ENCODE peak calls at places on chromosomes 1 and 21, in seven cellular contexts. Y, C, B, F, V, H and X are unnamed samples.
A peak's percentile ranks its signal among the peaks of the same experiment; 100 is the strongest.

GRCh38 chr1:29849038-29849750 is 612.9 kb downstream of the PTPRU start:
- DNase-seq in Y (peak; percentile 6), C (peak; percentile 54), B (no peak), F (no peak), V (peak; percentile 29), H (peak; percentile 17), X (no peak)

GRCh38 chr1:27216466-27216865 is 18.0 kb upstream of the WDTC1 start:
- DNase-seq in Y (no peak), C (no peak), B (no peak), F (no peak), V (no peak), H (no peak), X (no peak)

GRCh38 chr1:21280011-21280471 is 10.2 kb downstream of the ECE1 start:
- DNase-seq in Y (no peak), C (peak; percentile 66), B (peak; percentile 87), F (no peak), V (peak; percentile 89), H (no peak), X (no peak)

GRCh38 chr1:32286763-32287162 is 5.1 kb upstream of the HDAC1 start:
- DNase-seq in Y (no peak), C (no peak), B (no peak), F (no peak), V (no peak), H (no peak), X (no peak)

GRCh38 chr21:37827878-37828277 is 88.4 kb downstream of the KCNJ6 start:
- DNase-seq in Y (no peak), C (no peak), B (no peak), F (no peak), V (no peak), H (no peak), X (no peak)

GRCh38 chr1:202658766-202659165 is 51.5 kb downstream of the SYT2 start:
- DNase-seq in Y (no peak), C (no peak), B (no peak), F (no peak), V (no peak), H (no peak), X (no peak)

GRCh38 chr1:246875041-246876026 is 56.4 kb downstream of the AHCTF1 start:
- DNase-seq in Y (peak; percentile 79), C (no peak), B (no peak), F (no peak), V (no peak), H (peak; percentile 83), X (no peak)

GRCh38 chr1:67749844-67750689 is 65.1 kb downstream of the GADD45A start:
- DNase-seq in Y (peak; percentile 90), C (no peak), B (no peak), F (no peak), V (no peak), H (peak; percentile 93), X (peak; percentile 62)

GRCh38 chr1:29478879-29479278 is 242.6 kb downstream of the PTPRU start:
- DNase-seq in Y (no peak), C (no peak), B (no peak), F (no peak), V (peak; percentile 28), H (no peak), X (no peak)

GRCh38 chr1:54335396-54336056 is 70.7 kb downstream of the SSBP3 start:
- DNase-seq in Y (peak; percentile 90), C (no peak), B (peak; percentile 86), F (peak; percentile 84), V (no peak), H (peak; percentile 94), X (peak; percentile 40)

GRCh38 chr21:42495765-42496119 is 282 bp downstream of the RSPH1 start:
- DNase-seq in Y (no peak), C (no peak), B (no peak), F (no peak), V (no peak), H (no peak), X (no peak)

GRCh38 chr1:174963547-174964125 is 36.1 kb upstream of the CACYBP start:
- DNase-seq in Y (no peak), C (no peak), B (no peak), F (no peak), V (no peak), H (no peak), X (no peak)

GRCh38 chr1:75643460-75643859 is 32.5 kb upstream of the SLC44A5 start:
- DNase-seq in Y (no peak), C (no peak), B (peak; percentile 37), F (no peak), V (no peak), H (no peak), X (no peak)

GRCh38 chr1:89259283-89259971 is 13.2 kb downstream of the GBP5 start:
- DNase-seq in Y (no peak), C (peak; percentile 76), B (peak; percentile 40), F (peak; percentile 38), V (peak; percentile 81), H (no peak), X (no peak)

GRCh38 chr21:38777015-38777414 is 28.7 kb upstream of the ETS2 start:
- DNase-seq in Y (no peak), C (no peak), B (no peak), F (no peak), V (no peak), H (no peak), X (no peak)

GRCh38 chr1:41568204-41568603 is 83.7 kb upstream of the EDN2 start:
- DNase-seq in Y (no peak), C (peak; percentile 41), B (no peak), F (no peak), V (peak; percentile 0), H (no peak), X (no peak)

GRCh38 chr1:221574529-221574928 is 167.4 kb downstream of the DUSP10 start:
- DNase-seq in Y (peak; percentile 57), C (no peak), B (no peak), F (no peak), V (no peak), H (peak; percentile 69), X (no peak)

GRCh38 chr1:23383547-23384311 is 14.1 kb upstream of the ZNF436 start:
- DNase-seq in Y (no peak), C (no peak), B (no peak), F (no peak), V (no peak), H (no peak), X (no peak)
- H3K27ac ChIP-seq in Y (no peak overlapping the region), C (no peak overlapping the region), B (peak overlapping the region; percentile 6), F (no peak overlapping the region), V (no peak overlapping the region), H (no peak overlapping the region), X (no peak overlapping the region)

GRCh38 chr1:5906116-5906515 is 86.1 kb downstream of the NPHP4 start:
- DNase-seq in Y (no peak), C (no peak), B (no peak), F (no peak), V (peak; percentile 16), H (no peak), X (no peak)

GRCh38 chr1:5905431-5905830 is 86.8 kb downstream of the NPHP4 start:
- DNase-seq in Y (no peak), C (no peak), B (no peak), F (no peak), V (peak; percentile 27), H (no peak), X (no peak)

GRCh38 chr1:5903680-5904079 is 88.5 kb downstream of the NPHP4 start:
- DNase-seq in Y (no peak), C (no peak), B (no peak), F (no peak), V (peak; percentile 31), H (no peak), X (no peak)

GRCh38 chr1:5903031-5903430 is 89.2 kb downstream of the NPHP4 start:
- DNase-seq in Y (no peak), C (no peak), B (no peak), F (no peak), V (no peak), H (no peak), X (no peak)

GRCh38 chr1:5904551-5904950 is 87.7 kb downstream of the NPHP4 start:
- DNase-seq in Y (no peak), C (no peak), B (no peak), F (no peak), V (peak; percentile 46), H (no peak), X (no peak)
- H3K4me3 ChIP-seq in Y (no peak overlapping the region), C (no peak overlapping the region), B (no peak overlapping the region), F (no peak overlapping the region), V (no peak overlapping the region), H (no peak overlapping the region), X (no peak overlapping the region)

GRCh38 chr1:2312589-2313301 is 78.6 kb downstream of the MORN1 start:
- DNase-seq in Y (no peak), C (no peak), B (peak; percentile 89), F (peak; percentile 82), V (peak; percentile 81), H (no peak), X (no peak)
- H3K27ac ChIP-seq in Y (no peak overlapping the region), C (peak overlapping the region; percentile 15), B (peak overlapping the region; percentile 9), F (peak overlapping the region; percentile 46), V (peak overlapping the region; percentile 48), H (no peak overlapping the region), X (peak overlapping the region; percentile 87)

DNA sequence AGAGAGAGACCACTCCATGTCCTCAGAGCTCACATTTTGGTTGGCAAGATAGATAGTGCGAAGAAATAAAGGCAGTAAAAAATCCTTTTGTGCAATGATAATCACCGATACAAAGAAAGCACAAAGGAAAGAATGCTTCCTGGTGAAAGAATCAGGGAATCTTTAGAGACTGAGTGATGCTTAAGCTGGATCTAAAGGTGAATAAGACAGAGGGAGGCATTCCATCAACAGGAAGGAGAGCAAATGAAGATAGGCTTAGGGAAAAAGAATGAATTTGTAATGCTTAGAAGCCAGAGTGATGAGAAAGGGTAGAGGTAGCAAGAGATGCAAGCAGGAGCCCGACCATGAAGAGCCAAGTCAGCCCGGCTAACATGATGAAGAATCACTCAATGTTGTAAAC is 402.8 kb upstream of the NFIA start:
- DNase-seq in Y (no peak), C (no peak), B (no peak), F (no peak), V (no peak), H (no peak), X (no peak)
- H3K4me3 ChIP-seq in Y (no peak overlapping the region), C (no peak overlapping the region), B (no peak overlapping the region), F (no peak overlapping the region), V (no peak overlapping the region), H (no peak overlapping the region), X (no peak overlapping the region)